ENCODE peak calls at places on chromosomes 7 and 10, in six cellular contexts. One of them, this sample, is unnamed.

GRCh38 chr7:18770154-18770807 is 274.7 kb downstream of the HDAC9 start:
- DNase-seq in mesendoderm: no peak
- DNase-seq in neuronal stem cell: no peak
- DNase-seq in IMR-90: peak
- DNase-seq in mesenchymal stem cell: no peak
- DNase-seq in H9: no peak
- DNase-seq in this sample: no peak

GRCh38 chr7:87474533-87475358 is 734 bp downstream of the ABCB4 start:
- DNase-seq in mesendoderm: no peak
- DNase-seq in neuronal stem cell: no peak
- DNase-seq in IMR-90: no peak
- DNase-seq in mesenchymal stem cell: peak
- DNase-seq in H9: no peak
- DNase-seq in this sample: peak

GRCh38 chr7:151281686-151282085 is 33.2 kb upstream of the SMARCD3 start:
- DNase-seq in mesendoderm: no peak
- DNase-seq in neuronal stem cell: no peak
- DNase-seq in IMR-90: no peak
- DNase-seq in mesenchymal stem cell: no peak
- DNase-seq in H9: no peak
- DNase-seq in this sample: no peak

GRCh38 chr10:117656385-117657367 is 114.1 kb downstream of the EMX2 start:
- DNase-seq in mesendoderm: no peak
- DNase-seq in neuronal stem cell: no peak
- DNase-seq in IMR-90: no peak
- DNase-seq in mesenchymal stem cell: no peak
- DNase-seq in H9: no peak
- DNase-seq in this sample: no peak

GRCh38 chr7:15407910-15408309 is 153.9 kb downstream of the AGMO start:
- DNase-seq in mesendoderm: no peak
- DNase-seq in neuronal stem cell: no peak
- DNase-seq in IMR-90: no peak
- DNase-seq in mesenchymal stem cell: no peak
- DNase-seq in H9: no peak
- DNase-seq in this sample: no peak

GRCh38 chr10:5411941-5412276 is 448 bp upstream of the NET1 start:
- DNase-seq in mesendoderm: no peak
- DNase-seq in neuronal stem cell: no peak
- DNase-seq in IMR-90: no peak
- DNase-seq in mesenchymal stem cell: no peak
- DNase-seq in H9: no peak
- DNase-seq in this sample: no peak

GRCh38 chr7:32680259-32681173 is 185.2 kb downstream of the AVL9 start:
- DNase-seq in mesendoderm: peak
- DNase-seq in neuronal stem cell: no peak
- DNase-seq in IMR-90: peak
- DNase-seq in mesenchymal stem cell: peak
- DNase-seq in H9: peak
- DNase-seq in this sample: peak

GRCh38 chr10:72886596-72887522 is 6.7 kb upstream of the OIT3 start:
- DNase-seq in mesendoderm: no peak
- DNase-seq in neuronal stem cell: no peak
- DNase-seq in IMR-90: peak
- DNase-seq in mesenchymal stem cell: no peak
- DNase-seq in H9: peak
- DNase-seq in this sample: no peak

GRCh38 chr10:129962092-129962494 is 2.0 kb downstream of the EBF3 start:
- DNase-seq in mesendoderm: peak
- DNase-seq in neuronal stem cell: peak
- DNase-seq in IMR-90: no peak
- DNase-seq in mesenchymal stem cell: no peak
- DNase-seq in H9: no peak
- DNase-seq in this sample: no peak

DNA sequence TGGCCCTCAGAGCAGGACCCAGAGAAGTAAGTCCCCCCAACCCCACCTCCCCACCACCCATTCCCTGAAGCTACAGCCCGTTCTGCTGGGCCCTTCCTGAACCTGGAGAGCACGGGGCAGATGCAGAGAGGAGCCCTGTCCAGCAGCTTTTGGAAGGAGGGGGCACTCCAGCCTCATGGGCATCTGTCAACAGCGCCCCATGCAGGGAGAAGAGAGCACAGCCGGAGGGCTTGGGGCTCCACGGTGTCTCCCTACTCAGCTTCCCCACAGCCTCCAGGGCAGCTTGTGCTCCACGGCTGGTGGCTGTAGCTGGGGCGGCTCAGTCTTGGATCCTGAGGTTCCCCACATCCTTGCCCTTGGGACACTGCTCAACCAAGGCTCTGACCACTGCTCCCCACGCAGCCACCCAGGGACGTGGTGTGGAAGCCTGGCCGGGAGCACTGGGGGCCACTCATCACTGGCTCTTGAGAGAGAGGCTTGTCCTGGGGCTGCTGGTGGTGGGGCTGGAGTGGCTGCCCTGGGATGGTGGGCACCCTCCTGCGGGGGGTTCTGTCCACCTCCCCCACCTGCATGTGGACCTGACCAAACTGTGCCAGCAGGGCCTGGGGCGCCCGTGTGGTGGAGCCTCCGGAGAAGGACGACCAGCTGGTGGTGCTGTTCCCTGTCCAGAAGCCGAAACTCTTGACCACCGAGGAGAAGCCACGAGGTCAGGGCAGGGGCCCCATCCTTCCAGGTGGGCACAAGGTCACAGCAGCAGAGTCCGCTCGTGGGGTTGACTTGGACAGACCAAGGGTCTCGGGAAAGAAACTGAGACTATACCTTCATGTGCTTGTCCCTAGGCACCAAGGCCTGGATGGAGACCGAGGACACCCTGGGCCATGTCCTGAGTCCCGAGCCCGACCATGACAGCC is 4.5 kb downstream of the PRAP1 start:
- DNase-seq in mesendoderm: peak
- DNase-seq in neuronal stem cell: no peak
- DNase-seq in IMR-90: no peak
- DNase-seq in mesenchymal stem cell: no peak
- DNase-seq in H9: no peak
- DNase-seq in this sample: no peak
- H3K4me2 ChIP-seq in mesendoderm: no peak
- H3K4me2 ChIP-seq in neuronal stem cell: no peak
- H3K4me2 ChIP-seq in IMR-90: no peak
- H3K4me2 ChIP-seq in mesenchymal stem cell: no peak
- H3K4me2 ChIP-seq in H9: no peak
- H3K4me2 ChIP-seq in this sample: no peak

DNA sequence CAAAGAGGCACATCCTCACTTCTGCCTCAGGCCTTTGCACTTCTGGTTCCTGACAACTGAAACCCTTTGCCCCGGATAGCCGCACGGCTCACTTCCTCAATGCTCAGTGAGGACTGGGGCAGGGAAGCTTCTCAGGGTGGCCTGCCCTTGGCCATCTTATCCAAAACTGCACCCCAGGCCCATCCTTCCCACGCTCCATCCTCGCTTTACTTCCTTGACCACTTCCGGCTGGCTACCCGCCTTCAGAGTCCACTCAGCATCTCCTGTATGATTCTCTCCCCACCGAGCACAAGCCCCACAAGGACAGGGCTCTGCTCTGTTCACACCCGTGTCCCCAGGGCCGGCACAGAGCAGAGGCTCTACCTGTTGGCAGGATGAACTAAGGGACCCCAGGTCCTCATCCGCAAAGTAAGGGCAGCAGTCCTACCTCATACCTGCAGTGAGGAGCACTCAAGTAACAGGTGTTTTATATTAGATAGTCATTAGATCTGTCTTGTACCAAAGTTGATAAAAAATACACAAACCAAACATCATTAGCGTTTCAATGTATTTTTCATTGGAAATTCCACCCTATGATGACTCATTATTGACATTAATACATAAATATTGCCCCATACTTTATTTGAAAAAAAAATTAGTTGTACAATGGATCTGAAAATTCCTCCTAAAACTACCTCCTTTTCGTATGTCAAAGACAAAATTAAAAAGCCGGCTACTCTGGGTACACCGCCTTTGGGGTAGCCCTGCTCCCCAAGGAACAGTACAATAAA is 35.0 kb downstream of the GNA12 start:
- DNase-seq in mesendoderm: no peak
- DNase-seq in neuronal stem cell: no peak
- DNase-seq in IMR-90: no peak
- DNase-seq in mesenchymal stem cell: no peak
- DNase-seq in H9: no peak
- DNase-seq in this sample: no peak
- H2AK5ac ChIP-seq in mesendoderm: no peak
- H2AK5ac ChIP-seq in neuronal stem cell: no peak
- H2AK5ac ChIP-seq in IMR-90: peak
- H2AK5ac ChIP-seq in mesenchymal stem cell: no peak
- H2AK5ac ChIP-seq in H9: no peak
- H2AK5ac ChIP-seq in this sample: peak

DNA sequence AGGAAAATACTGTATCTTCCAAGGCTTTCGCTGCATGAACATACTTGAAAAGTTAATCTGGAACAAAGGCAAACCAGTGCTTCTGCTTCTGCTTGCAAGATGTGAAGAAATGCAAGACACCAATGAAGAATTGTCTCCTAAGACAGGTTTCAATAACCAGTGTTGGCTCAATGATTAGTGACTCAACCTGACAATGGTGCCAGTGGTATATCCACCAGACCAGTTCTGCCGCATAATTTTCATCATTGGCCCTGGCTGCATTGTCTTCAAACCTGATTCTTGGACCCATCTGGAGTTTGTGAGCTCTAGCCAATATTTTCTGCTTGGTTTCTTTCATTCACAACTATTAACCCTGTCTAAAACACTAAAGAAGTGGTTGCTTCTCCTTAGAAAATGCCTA is 13.6 kb upstream of the STAMBPL1 start:
- DNase-seq in mesendoderm: no peak
- DNase-seq in neuronal stem cell: no peak
- DNase-seq in IMR-90: no peak
- DNase-seq in mesenchymal stem cell: no peak
- DNase-seq in H9: no peak
- DNase-seq in this sample: peak
- H3K4me2 ChIP-seq in mesendoderm: no peak
- H3K4me2 ChIP-seq in neuronal stem cell: no peak
- H3K4me2 ChIP-seq in IMR-90: no peak
- H3K4me2 ChIP-seq in mesenchymal stem cell: no peak
- H3K4me2 ChIP-seq in H9: no peak
- H3K4me2 ChIP-seq in this sample: no peak

GRCh38 chr7:101615446-101615845 is 13.7 kb downstream of the MYL10 start:
- DNase-seq in mesendoderm: no peak
- DNase-seq in neuronal stem cell: no peak
- DNase-seq in IMR-90: no peak
- DNase-seq in mesenchymal stem cell: no peak
- DNase-seq in H9: no peak
- DNase-seq in this sample: no peak
- H2AK5ac ChIP-seq in mesendoderm: peak
- H2AK5ac ChIP-seq in neuronal stem cell: peak
- H2AK5ac ChIP-seq in IMR-90: no peak
- H2AK5ac ChIP-seq in mesenchymal stem cell: no peak
- H2AK5ac ChIP-seq in H9: no peak
- H2AK5ac ChIP-seq in this sample: peak

This sample was measured in trophoblast cell.